ENCODE peak calls at places on chromosome 10, in four cellular contexts. Z is dorsolateral prefrontal cortex, Q is right atrium auricular region, G is left ventricle myocardium inferior. D is an unnamed sample.
A peak's percentile ranks its signal among the peaks of the same experiment; 100 is the strongest.

GRCh38 chr10:42990016-42990720 is 86.7 kb upstream of the RET start:
- DNase-seq in Z (peak; percentile 18), Q (no peak), G (no peak), D (no peak)

GRCh38 chr10:98474628-98475027 is 27.9 kb upstream of the HPS1 start:
- DNase-seq in Z (no peak), Q (no peak), G (no peak), D (no peak)

GRCh38 chr10:127402596-127403409 is 146.3 kb upstream of the NPS start:
- DNase-seq in Z (no peak), Q (no peak), G (no peak), D (no peak)

GRCh38 chr10:118003146-118003545 is 43.6 kb downstream of the RAB11FIP2 start:
- DNase-seq in Z (no peak), Q (no peak), G (no peak), D (no peak)

GRCh38 chr10:13340068-13340467 is 8.0 kb downstream of the SEPHS1 start:
- DNase-seq in Z (no peak), Q (no peak), G (no peak), D (no peak)

GRCh38 chr10:51691135-51691534 is 8.3 kb downstream of the CSTF2T start:
- DNase-seq in Z (no peak), Q (no peak), G (no peak), D (no peak)

GRCh38 chr10:2887391-2888070 is 179.8 kb upstream of the PFKP start:
- DNase-seq in Z (no peak), Q (peak; percentile 9), G (no peak), D (no peak)

GRCh38 chr10:30098624-30099023 is 39.2 kb upstream of the JCAD start:
- DNase-seq in Z (no peak), Q (no peak), G (no peak), D (peak; percentile 92)

GRCh38 chr10:64529003-64529350 is 1007.8 kb downstream of the REEP3 start:
- DNase-seq in Z (no peak), Q (no peak), G (no peak), D (no peak)

GRCh38 chr10:54402576-54402975 is 398.5 kb downstream of the PCDH15 start:
- DNase-seq in Z (no peak), Q (no peak), G (no peak), D (peak; percentile 16)

GRCh38 chr10:29081971-29082699 is 206.7 kb upstream of the LYZL1 start:
- DNase-seq in Z (peak; percentile 72), Q (no peak), G (peak; percentile 33), D (no peak)

GRCh38 chr10:113420733-113421200 is 132.1 kb upstream of the HABP2 start:
- DNase-seq in Z (no peak), Q (no peak), G (no peak), D (no peak)

GRCh38 chr10:62433181-62433692 is 59.1 kb downstream of the ZNF365 start:
- DNase-seq in Z (peak; percentile 32), Q (peak; percentile 77), G (peak; percentile 27), D (peak; percentile 99)

GRCh38 chr10:119761106-119761505 is 35.3 kb downstream of the INPP5F start:
- DNase-seq in Z (no peak), Q (no peak), G (no peak), D (peak; percentile 80)

GRCh38 chr10:69645296-69645665 is 15.2 kb downstream of the FAM241B start:
- DNase-seq in Z (peak; percentile 35), Q (no peak), G (no peak), D (no peak)

GRCh38 chr10:34001087-34001580 is 666.7 kb upstream of the NRP1 start:
- DNase-seq in Z (no peak), Q (no peak), G (no peak), D (no peak)

GRCh38 chr10:103593022-103593570 is 99.6 kb downstream of the NEURL1 start:
- DNase-seq in Z (no peak), Q (no peak), G (no peak), D (no peak)
- TF ChIP-seq CTCF in Z (no peak), Q (no peak), G (no peak), D (no peak)

GRCh38 chr10:102121739-102122372 is 1.7 kb upstream of the LDB1 start:
- DNase-seq in Z (no peak), Q (no peak), G (no peak), D (peak; percentile 25)
- H3K4me3 ChIP-seq in Z (peak overlapping the region; percentile 86), Q (peak overlapping the region; percentile 87), G (peak overlapping the region; percentile 81), D (no peak overlapping the region)

GRCh38 chr10:71278691-71279588 is 40.1 kb upstream of the SLC29A3 start:
- DNase-seq in Z (peak; percentile 69), Q (no peak), G (no peak), D (no peak)

GRCh38 chr10:71280825-71281224 is 38.2 kb upstream of the SLC29A3 start:
- DNase-seq in Z (no peak), Q (no peak), G (no peak), D (no peak)

GRCh38 chr10:71277914-71278665 is 41.0 kb upstream of the SLC29A3 start:
- DNase-seq in Z (peak; percentile 53), Q (no peak), G (no peak), D (no peak)

GRCh38 chr10:71280216-71280615 is 38.8 kb upstream of the SLC29A3 start:
- DNase-seq in Z (no peak), Q (no peak), G (no peak), D (no peak)

DNA sequence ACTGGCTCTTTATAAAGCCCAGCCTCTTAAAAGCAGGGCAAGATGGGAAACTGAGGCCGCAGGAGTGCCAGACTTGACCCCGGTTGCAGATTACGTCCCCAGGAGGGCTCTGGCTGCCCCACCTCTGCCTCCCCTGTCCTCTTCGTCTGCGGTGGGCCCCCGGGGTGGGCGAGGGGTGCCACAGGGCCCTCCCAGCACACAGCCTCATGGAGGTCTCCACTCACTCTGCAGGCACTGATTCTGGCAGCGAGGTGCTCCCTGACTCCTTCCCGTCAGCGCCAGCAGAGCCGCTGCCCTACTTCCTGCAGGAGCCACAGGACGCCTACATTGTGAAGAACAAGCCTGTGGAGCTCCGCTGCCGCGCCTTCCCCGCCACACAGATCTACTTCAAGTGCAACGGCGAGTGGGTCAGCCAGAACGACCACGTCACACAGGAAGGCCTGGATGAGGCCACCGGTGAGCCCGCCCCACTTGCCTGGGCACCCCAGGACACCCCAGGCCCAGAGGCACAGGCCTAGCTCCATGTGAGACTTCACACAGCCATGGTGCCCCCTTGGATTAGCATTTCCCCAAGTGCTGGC is 39.4 kb upstream of the SLC29A3 start:
- DNase-seq in Z (no peak), Q (no peak), G (no peak), D (no peak)
- TF ChIP-seq CTCF in Z (no peak), Q (no peak), G (no peak), D (no peak)

GRCh38 chr10:92103376-92104084 is 180.0 kb downstream of the BTAF1 start:
- DNase-seq in Z (no peak), Q (no peak), G (no peak), D (no peak)
- H3K4me3 ChIP-seq in Z (no peak overlapping the region), Q (no peak overlapping the region), G (no peak overlapping the region), D (no peak overlapping the region)

DNA sequence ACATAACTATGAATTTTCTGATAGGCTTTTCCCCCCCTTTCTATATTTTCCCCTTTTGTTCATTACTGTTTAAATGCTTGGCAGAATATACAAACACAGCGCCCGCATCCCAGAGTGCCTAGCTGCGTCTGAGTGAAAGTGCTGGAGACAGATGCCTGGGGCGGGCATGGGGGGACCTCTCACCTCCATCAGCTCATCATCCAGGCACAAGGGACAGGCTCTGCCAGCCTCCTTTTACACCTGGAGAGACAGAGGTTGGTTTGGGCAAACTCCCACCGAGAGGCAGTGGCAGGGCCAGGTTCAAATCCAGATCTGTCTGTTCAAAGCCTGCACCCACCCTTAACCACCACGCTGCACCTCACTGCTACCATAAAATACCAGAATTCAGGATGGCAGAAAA is 104.5 kb downstream of the FAM53B start:
- DNase-seq in Z (no peak), Q (no peak), G (no peak), D (no peak)
- TF ChIP-seq CTCF in Z (no peak), Q (no peak), G (no peak), D (no peak)

GRCh38 chr10:71191459-71192113 is 20.8 kb upstream of the UNC5B start:
- DNase-seq in Z (no peak), Q (no peak), G (no peak), D (no peak)
- H3K4me3 ChIP-seq in Z (no peak overlapping the region), Q (no peak overlapping the region), G (no peak overlapping the region), D (no peak overlapping the region)

D was measured in fibroblast of mammary gland.